ENCODE peak calls at places on chromosomes 6 and 20, in seven cellular contexts. T, Z, S, C, B, G and M are unnamed samples.

GRCh38 chr6:138514860-138515540 is 15.7 kb upstream of the NHSL1 start:
- DNase-seq in T (no peak), Z (no peak), S (no peak), C (no peak), B (no peak), G (no peak), M (no peak)

GRCh38 chr20:63645218-63645617 is 8.0 kb downstream of the STMN3 start:
- DNase-seq in T (no peak), Z (no peak), S (no peak), C (no peak), B (no peak), G (no peak), M (no peak)

GRCh38 chr6:33632603-33633039 is 11.5 kb downstream of the ITPR3 start:
- DNase-seq in T (peak), Z (no peak), S (peak), C (peak), B (peak), G (no peak), M (peak)

GRCh38 chr6:165663283-165663735 is 268 bp upstream of the PDE10A start:
- DNase-seq in T (no peak), Z (no peak), S (peak), C (no peak), B (peak), G (peak), M (peak)

GRCh38 chr20:62688855-62689460 is 19.7 kb upstream of the NTSR1 start:
- DNase-seq in T (no peak), Z (no peak), S (no peak), C (peak), B (peak), G (peak), M (no peak)

GRCh38 chr6:168137024-168137423 is 58.0 kb upstream of the FRMD1 start:
- DNase-seq in T (no peak), Z (no peak), S (no peak), C (no peak), B (no peak), G (no peak), M (no peak)

GRCh38 chr20:47304287-47304686 is 52.2 kb downstream of the ZMYND8 start:
- DNase-seq in T (no peak), Z (no peak), S (peak), C (no peak), B (no peak), G (no peak), M (no peak)

GRCh38 chr20:836188-836587 is 2.7 kb downstream of the FAM110A start:
- DNase-seq in T (no peak), Z (no peak), S (no peak), C (no peak), B (no peak), G (no peak), M (no peak)

GRCh38 chr6:54813901-54814300 is 32.7 kb upstream of the FAM83B start:
- DNase-seq in T (no peak), Z (no peak), S (no peak), C (no peak), B (no peak), G (no peak), M (no peak)

GRCh38 chr20:63163596-63164560 is 52.1 kb downstream of the YTHDF1 start:
- DNase-seq in T (no peak), Z (no peak), S (no peak), C (no peak), B (no peak), G (no peak), M (no peak)

GRCh38 chr20:24697411-24697810 is 228.0 kb downstream of the SYNDIG1 start:
- DNase-seq in T (no peak), Z (no peak), S (no peak), C (no peak), B (no peak), G (no peak), M (no peak)

GRCh38 chr6:158328446-158328845 is 16.2 kb downstream of the TULP4 start:
- DNase-seq in T (no peak), Z (no peak), S (no peak), C (no peak), B (no peak), G (no peak), M (peak)

GRCh38 chr6:111841822-111842221 is 31.4 kb downstream of the FYN start:
- DNase-seq in T (no peak), Z (no peak), S (peak), C (no peak), B (no peak), G (no peak), M (peak)

GRCh38 chr6:142635130-142635529 is 309.8 kb downstream of the HIVEP2 start:
- DNase-seq in T (no peak), Z (no peak), S (peak), C (no peak), B (no peak), G (peak), M (no peak)

GRCh38 chr6:150713876-150714275 is 114.2 kb downstream of the PLEKHG1 start:
- DNase-seq in T (no peak), Z (no peak), S (no peak), C (no peak), B (no peak), G (no peak), M (no peak)